ENCODE peak calls at places on chromosomes 2 and 18, in five cellular contexts. One of them, this sample, is unnamed.
A peak's percentile ranks its signal among the peaks of the same experiment; 100 is the strongest.

GRCh38 chr18:27249933-27250332 is 64.8 kb upstream of the CHST9 start:
- DNase-seq in body of pancreas: no peak
- DNase-seq in IMR-90: no peak
- DNase-seq in Caco-2: no peak
- DNase-seq in GM23248: no peak
- DNase-seq in this sample: no peak

GRCh38 chr18:60090170-60090569 is 190.4 kb downstream of the PMAIP1 start:
- DNase-seq in body of pancreas: no peak
- DNase-seq in IMR-90: no peak
- DNase-seq in Caco-2: no peak
- DNase-seq in GM23248: no peak
- DNase-seq in this sample: no peak

GRCh38 chr2:239386872-239387445 is 13.9 kb downstream of the HDAC4 start:
- DNase-seq in body of pancreas: no peak
- DNase-seq in IMR-90: no peak
- DNase-seq in Caco-2: no peak
- DNase-seq in GM23248: no peak
- DNase-seq in this sample: no peak

GRCh38 chr2:54084600-54084999 is 30.8 kb upstream of the ACYP2 start:
- DNase-seq in body of pancreas: peak; percentile 35
- DNase-seq in IMR-90: peak; percentile 17
- DNase-seq in Caco-2: no peak
- DNase-seq in GM23248: peak; percentile 39
- DNase-seq in this sample: no peak

GRCh38 chr2:23286765-23287155 is 98.2 kb upstream of the KLHL29 start:
- DNase-seq in body of pancreas: peak; percentile 21
- DNase-seq in IMR-90: peak; percentile 66
- DNase-seq in Caco-2: no peak
- DNase-seq in GM23248: peak; percentile 90
- DNase-seq in this sample: no peak

GRCh38 chr2:58063641-58064040 is 17.0 kb downstream of the VRK2 start:
- DNase-seq in body of pancreas: no peak
- DNase-seq in IMR-90: peak; percentile 77
- DNase-seq in Caco-2: no peak
- DNase-seq in GM23248: peak; percentile 90
- DNase-seq in this sample: no peak

GRCh38 chr2:171999125-171999524 is 628 bp upstream of the METAP1D start:
- DNase-seq in body of pancreas: no peak
- DNase-seq in IMR-90: no peak
- DNase-seq in Caco-2: no peak
- DNase-seq in GM23248: peak; percentile 41
- DNase-seq in this sample: no peak

GRCh38 chr2:131419447-131419846 is 55.5 kb upstream of the RAB6D start:
- DNase-seq in body of pancreas: no peak
- DNase-seq in IMR-90: no peak
- DNase-seq in Caco-2: no peak
- DNase-seq in GM23248: peak; percentile 16
- DNase-seq in this sample: no peak

GRCh38 chr2:172531309-172531708 is 24.6 kb upstream of the PDK1 start:
- DNase-seq in body of pancreas: no peak
- DNase-seq in IMR-90: no peak
- DNase-seq in Caco-2: no peak
- DNase-seq in GM23248: no peak
- DNase-seq in this sample: no peak

GRCh38 chr18:58592223-58593214 is 36.4 kb downstream of the ALPK2 start:
- DNase-seq in body of pancreas: no peak
- DNase-seq in IMR-90: no peak
- DNase-seq in Caco-2: no peak
- DNase-seq in GM23248: no peak
- DNase-seq in this sample: no peak

GRCh38 chr2:104871566-104872033 is 17.7 kb downstream of the POU3F3 start:
- DNase-seq in body of pancreas: no peak
- DNase-seq in IMR-90: no peak
- DNase-seq in Caco-2: no peak
- DNase-seq in GM23248: no peak
- DNase-seq in this sample: no peak

GRCh38 chr2:149087751-149088150 is 49.3 kb downstream of the LYPD6B start:
- DNase-seq in body of pancreas: no peak
- DNase-seq in IMR-90: no peak
- DNase-seq in Caco-2: no peak
- DNase-seq in GM23248: no peak
- DNase-seq in this sample: no peak

GRCh38 chr2:22999951-23000350 is 385.0 kb upstream of the KLHL29 start:
- DNase-seq in body of pancreas: no peak
- DNase-seq in IMR-90: peak; percentile 1
- DNase-seq in Caco-2: no peak
- DNase-seq in GM23248: peak; percentile 35
- DNase-seq in this sample: no peak

GRCh38 chr18:32032609-32033008 is 14.0 kb downstream of the RNF125 start:
- DNase-seq in body of pancreas: no peak
- DNase-seq in IMR-90: no peak
- DNase-seq in Caco-2: no peak
- DNase-seq in GM23248: no peak
- DNase-seq in this sample: no peak

GRCh38 chr2:234949762-234950434 is 1.9 kb upstream of the SH3BP4 start:
- DNase-seq in body of pancreas: no peak
- DNase-seq in IMR-90: peak; percentile 100
- DNase-seq in Caco-2: no peak
- DNase-seq in GM23248: peak; percentile 97
- DNase-seq in this sample: no peak

GRCh38 chr2:3571284-3571683 is 3.8 kb upstream of the RPS7 start:
- DNase-seq in body of pancreas: no peak
- DNase-seq in IMR-90: peak; percentile 56
- DNase-seq in Caco-2: no peak
- DNase-seq in GM23248: no peak
- DNase-seq in this sample: no peak

GRCh38 chr18:60445341-60445740 is 72.8 kb upstream of the MC4R start:
- DNase-seq in body of pancreas: no peak
- DNase-seq in IMR-90: peak; percentile 2
- DNase-seq in Caco-2: no peak
- DNase-seq in GM23248: peak; percentile 43
- DNase-seq in this sample: no peak

GRCh38 chr2:37570773-37571570 is 100.5 kb downstream of the CDC42EP3 start:
- DNase-seq in body of pancreas: no peak
- DNase-seq in IMR-90: peak; percentile 93
- DNase-seq in Caco-2: no peak
- DNase-seq in GM23248: peak; percentile 96
- DNase-seq in this sample: no peak

GRCh38 chr2:214389334-214389733 is 21.5 kb upstream of the VWC2L start:
- DNase-seq in body of pancreas: no peak
- DNase-seq in IMR-90: no peak
- DNase-seq in Caco-2: no peak
- DNase-seq in GM23248: no peak
- DNase-seq in this sample: no peak

GRCh38 chr2:40300391-40300790 is 151.5 kb downstream of the SLC8A1 start:
- DNase-seq in body of pancreas: no peak
- DNase-seq in IMR-90: no peak
- DNase-seq in Caco-2: no peak
- DNase-seq in GM23248: no peak
- DNase-seq in this sample: no peak

GRCh38 chr2:62461707-62462106 is 44.3 kb downstream of the TMEM17 start:
- DNase-seq in body of pancreas: peak; percentile 86
- DNase-seq in IMR-90: peak; percentile 70
- DNase-seq in Caco-2: no peak
- DNase-seq in GM23248: peak; percentile 91
- DNase-seq in this sample: no peak

GRCh38 chr18:59001166-59001565 is 136.5 kb downstream of the ZNF532 start:
- DNase-seq in body of pancreas: no peak
- DNase-seq in IMR-90: no peak
- DNase-seq in Caco-2: no peak
- DNase-seq in GM23248: no peak
- DNase-seq in this sample: no peak

GRCh38 chr2:111930404-111930803 is 32.0 kb downstream of the MERTK start:
- DNase-seq in body of pancreas: no peak
- DNase-seq in IMR-90: no peak
- DNase-seq in Caco-2: no peak
- DNase-seq in GM23248: no peak
- DNase-seq in this sample: no peak

GRCh38 chr2:17373736-17374135 is 144.5 kb downstream of the RAD51AP2 start:
- DNase-seq in body of pancreas: no peak
- DNase-seq in IMR-90: peak; percentile 49
- DNase-seq in Caco-2: no peak
- DNase-seq in GM23248: peak; percentile 63
- DNase-seq in this sample: no peak

GRCh38 chr2:67394734-67395133 is 2.4 kb upstream of the ETAA1 start:
- DNase-seq in body of pancreas: no peak
- DNase-seq in IMR-90: peak; percentile 53
- DNase-seq in Caco-2: no peak
- DNase-seq in GM23248: peak; percentile 82
- DNase-seq in this sample: no peak

GRCh38 chr2:225797394-225797793 is 397.9 kb downstream of the NYAP2 start:
- DNase-seq in body of pancreas: no peak
- DNase-seq in IMR-90: no peak
- DNase-seq in Caco-2: no peak
- DNase-seq in GM23248: no peak
- DNase-seq in this sample: no peak

GRCh38 chr2:23826771-23827170 is 100.2 kb downstream of the ATAD2B start:
- DNase-seq in body of pancreas: no peak
- DNase-seq in IMR-90: no peak
- DNase-seq in Caco-2: no peak
- DNase-seq in GM23248: no peak
- DNase-seq in this sample: no peak

GRCh38 chr2:69703189-69703588 is 38.7 kb upstream of the ANXA4 start:
- DNase-seq in body of pancreas: no peak
- DNase-seq in IMR-90: no peak
- DNase-seq in Caco-2: no peak
- DNase-seq in GM23248: no peak
- DNase-seq in this sample: no peak

GRCh38 chr2:155060906-155061305 is 362.4 kb downstream of the KCNJ3 start:
- DNase-seq in body of pancreas: no peak
- DNase-seq in IMR-90: no peak
- DNase-seq in Caco-2: no peak
- DNase-seq in GM23248: no peak
- DNase-seq in this sample: no peak

GRCh38 chr2:73939419-73939818 is 12.7 kb downstream of the DGUOK start:
- DNase-seq in body of pancreas: peak; percentile 29
- DNase-seq in IMR-90: peak; percentile 50
- DNase-seq in Caco-2: no peak
- DNase-seq in GM23248: peak; percentile 80
- DNase-seq in this sample: no peak

GRCh38 chr2:2847131-2847740 is 516.2 kb upstream of the MYT1L start:
- DNase-seq in body of pancreas: peak; percentile 76
- DNase-seq in IMR-90: no peak
- DNase-seq in Caco-2: no peak
- DNase-seq in GM23248: no peak
- DNase-seq in this sample: no peak

GRCh38 chr2:189047469-189047868 is 73.3 kb downstream of the COL3A1 start:
- DNase-seq in body of pancreas: no peak
- DNase-seq in IMR-90: no peak
- DNase-seq in Caco-2: no peak
- DNase-seq in GM23248: no peak
- DNase-seq in this sample: no peak

GRCh38 chr2:160372585-160372984 is 121.0 kb downstream of the RBMS1 start:
- DNase-seq in body of pancreas: no peak
- DNase-seq in IMR-90: peak; percentile 77
- DNase-seq in Caco-2: no peak
- DNase-seq in GM23248: peak; percentile 45
- DNase-seq in this sample: no peak

GRCh38 chr2:218035463-218036100 is 32.8 kb upstream of the TNS1 start:
- DNase-seq in body of pancreas: no peak
- DNase-seq in IMR-90: no peak
- DNase-seq in Caco-2: no peak
- DNase-seq in GM23248: no peak
- DNase-seq in this sample: no peak

GRCh38 chr18:66582151-66582550 is 21.7 kb downstream of the CDH19 start:
- DNase-seq in body of pancreas: no peak
- DNase-seq in IMR-90: no peak
- DNase-seq in Caco-2: no peak
- DNase-seq in GM23248: no peak
- DNase-seq in this sample: no peak
- H3K9me3 ChIP-seq in body of pancreas: no peaks in the 10 kb centered on the region
- H3K9me3 ChIP-seq in IMR-90: peaks cover 4% of the 10 kb centered on the region
- H3K9me3 ChIP-seq in Caco-2: no peaks in the 10 kb centered on the region
- H3K9me3 ChIP-seq in GM23248: no peaks in the 10 kb centered on the region
- H3K9me3 ChIP-seq in this sample: no peaks in the 10 kb centered on the region

DNA sequence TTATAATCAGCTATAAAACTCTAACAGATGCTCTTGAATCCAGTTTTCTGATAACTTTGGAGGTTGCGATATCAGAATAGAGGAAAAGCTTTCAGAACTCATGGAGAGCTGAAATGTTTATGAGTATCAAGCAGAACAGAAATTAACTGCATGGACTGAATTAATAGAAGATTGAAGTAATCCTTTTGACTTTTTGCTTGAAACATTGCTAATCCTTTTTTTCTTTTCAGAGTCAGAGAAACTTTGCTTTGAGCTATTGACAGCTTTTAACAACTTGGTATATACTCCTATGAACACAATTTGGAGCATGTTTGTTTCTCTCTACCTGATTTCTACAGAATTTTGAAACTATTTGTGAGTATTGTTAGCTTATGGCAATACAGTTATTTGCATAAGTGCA is 1254.8 kb downstream of the LRP1B start:
- DNase-seq in body of pancreas: no peak
- DNase-seq in IMR-90: no peak
- DNase-seq in Caco-2: no peak
- DNase-seq in GM23248: no peak
- DNase-seq in this sample: no peak
- H3K9me3 ChIP-seq in body of pancreas: no peaks in the 10 kb centered on the region
- H3K9me3 ChIP-seq in IMR-90: peaks cover 3% of the 10 kb centered on the region
- H3K9me3 ChIP-seq in Caco-2: peaks cover 18% of the 10 kb centered on the region
- H3K9me3 ChIP-seq in GM23248: no peaks in the 10 kb centered on the region
- H3K9me3 ChIP-seq in this sample: no peaks in the 10 kb centered on the region

DNA sequence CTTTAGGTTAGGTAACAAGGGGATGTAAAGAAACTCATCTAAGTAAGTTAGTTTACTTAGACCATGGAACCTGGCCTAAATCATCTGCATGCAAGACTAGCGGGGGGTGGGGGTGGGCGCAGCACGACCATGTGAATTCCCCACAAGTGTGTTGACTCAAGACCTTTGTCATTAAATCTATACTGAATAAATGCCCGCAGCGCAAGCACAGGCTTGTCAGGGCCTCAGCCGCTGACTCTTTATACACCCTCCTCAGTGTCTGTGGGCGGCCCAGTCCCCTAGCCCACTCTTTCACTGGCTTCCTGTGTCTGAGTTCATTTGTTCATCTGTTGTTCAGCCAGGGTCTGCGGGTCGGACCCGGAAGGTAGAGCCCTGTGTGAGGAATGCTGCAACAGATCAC is 17.8 kb downstream of the MAP3K2 start:
- DNase-seq in body of pancreas: no peak
- DNase-seq in IMR-90: no peak
- DNase-seq in Caco-2: no peak
- DNase-seq in GM23248: no peak
- DNase-seq in this sample: no peak
- H3K9me3 ChIP-seq in body of pancreas: no peaks in the 10 kb centered on the region
- H3K9me3 ChIP-seq in IMR-90: no peaks in the 10 kb centered on the region
- H3K9me3 ChIP-seq in Caco-2: peaks cover 27% of the 10 kb centered on the region
- H3K9me3 ChIP-seq in GM23248: no peaks in the 10 kb centered on the region
- H3K9me3 ChIP-seq in this sample: peaks cover 5% of the 10 kb centered on the region

DNA sequence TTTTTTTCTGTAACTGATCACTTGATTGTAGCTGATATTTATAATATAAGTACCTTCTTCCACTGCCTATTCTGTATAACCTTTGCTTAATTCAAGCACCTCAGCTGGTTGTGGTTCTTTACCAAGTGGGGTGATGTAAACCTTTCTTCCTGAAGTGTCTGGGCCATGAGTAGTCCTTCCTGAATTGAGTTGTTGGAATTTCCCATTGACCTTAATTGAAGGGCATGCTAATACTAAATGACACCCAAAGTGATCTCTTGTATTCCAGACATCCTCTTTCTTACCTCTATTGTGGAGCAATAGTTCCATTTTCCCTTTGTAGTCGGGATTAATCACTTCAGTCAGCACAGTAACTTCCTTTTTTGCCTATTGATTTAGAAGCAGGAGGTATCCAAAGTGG is 1496.8 kb upstream of the CELF4 start:
- DNase-seq in body of pancreas: no peak
- DNase-seq in IMR-90: no peak
- DNase-seq in Caco-2: no peak
- DNase-seq in GM23248: no peak
- DNase-seq in this sample: no peak
- H3K9me3 ChIP-seq in body of pancreas: no peaks in the 10 kb centered on the region
- H3K9me3 ChIP-seq in IMR-90: no peaks in the 10 kb centered on the region
- H3K9me3 ChIP-seq in Caco-2: no peaks in the 10 kb centered on the region
- H3K9me3 ChIP-seq in GM23248: no peaks in the 10 kb centered on the region
- H3K9me3 ChIP-seq in this sample: no peaks in the 10 kb centered on the region

This sample was measured in T-helper 17 cell.